ENCODE peak calls at places on chromosomes 13 and 19, in nine cellular contexts. One of them, this sample, is unnamed.
A peak's percentile ranks its signal among the peaks of the same experiment; 100 is the strongest.

GRCh38 chr13:95404141-95404882 is 103.1 kb upstream of the ABCC4 start:
- DNase-seq in aorta: peak; percentile 83
- DNase-seq in AG09309: peak; percentile 25
- DNase-seq in fibroblast of pulmonary artery: peak; percentile 81
- DNase-seq in fibroblast of gingiva: peak; percentile 61
- DNase-seq in brain microvascular endothelial cell: peak; percentile 72
- DNase-seq in GM03348: peak; percentile 90
- DNase-seq in retina: peak; percentile 90
- DNase-seq in CD4-positive, alpha-beta T cell: peak; percentile 67
- DNase-seq in this sample: peak; percentile 66

GRCh38 chr13:112057736-112058518 is 9.0 kb upstream of the SOX1 start:
- DNase-seq in aorta: no peak
- DNase-seq in AG09309: no peak
- DNase-seq in fibroblast of pulmonary artery: no peak
- DNase-seq in fibroblast of gingiva: no peak
- DNase-seq in brain microvascular endothelial cell: no peak
- DNase-seq in GM03348: no peak
- DNase-seq in retina: peak; percentile 68
- DNase-seq in CD4-positive, alpha-beta T cell: no peak
- DNase-seq in this sample: no peak

GRCh38 chr13:46134961-46135522 is 30.2 kb upstream of the CPB2 start:
- DNase-seq in aorta: no peak
- DNase-seq in AG09309: no peak
- DNase-seq in fibroblast of pulmonary artery: no peak
- DNase-seq in fibroblast of gingiva: no peak
- DNase-seq in brain microvascular endothelial cell: no peak
- DNase-seq in GM03348: no peak
- DNase-seq in retina: no peak
- DNase-seq in CD4-positive, alpha-beta T cell: no peak
- DNase-seq in this sample: no peak

GRCh38 chr13:76955236-76955635 is 6.9 kb downstream of the ACOD1 start:
- DNase-seq in aorta: no peak
- DNase-seq in AG09309: no peak
- DNase-seq in fibroblast of pulmonary artery: no peak
- DNase-seq in fibroblast of gingiva: no peak
- DNase-seq in brain microvascular endothelial cell: no peak
- DNase-seq in GM03348: no peak
- DNase-seq in retina: no peak
- DNase-seq in CD4-positive, alpha-beta T cell: no peak
- DNase-seq in this sample: no peak

GRCh38 chr13:40408602-40409001 is 257.8 kb downstream of the FOXO1 start:
- DNase-seq in aorta: no peak
- DNase-seq in AG09309: peak; percentile 28
- DNase-seq in fibroblast of pulmonary artery: peak; percentile 23
- DNase-seq in fibroblast of gingiva: no peak
- DNase-seq in brain microvascular endothelial cell: peak; percentile 41
- DNase-seq in GM03348: no peak
- DNase-seq in retina: no peak
- DNase-seq in CD4-positive, alpha-beta T cell: no peak
- DNase-seq in this sample: no peak

GRCh38 chr19:48608798-48609263 is 2.3 kb downstream of the SPACA4 start:
- DNase-seq in aorta: no peak
- DNase-seq in AG09309: no peak
- DNase-seq in fibroblast of pulmonary artery: peak; percentile 49
- DNase-seq in fibroblast of gingiva: no peak
- DNase-seq in brain microvascular endothelial cell: peak; percentile 33
- DNase-seq in GM03348: peak; percentile 74
- DNase-seq in retina: peak; percentile 69
- DNase-seq in CD4-positive, alpha-beta T cell: peak; percentile 47
- DNase-seq in this sample: peak; percentile 31

GRCh38 chr13:60369242-60369641 is 27.8 kb upstream of the TDRD3 start:
- DNase-seq in aorta: no peak
- DNase-seq in AG09309: no peak
- DNase-seq in fibroblast of pulmonary artery: peak; percentile 9
- DNase-seq in fibroblast of gingiva: no peak
- DNase-seq in brain microvascular endothelial cell: no peak
- DNase-seq in GM03348: peak; percentile 6
- DNase-seq in retina: no peak
- DNase-seq in CD4-positive, alpha-beta T cell: no peak
- DNase-seq in this sample: no peak

GRCh38 chr19:3544742-3545668 is 6.0 kb downstream of the TEKTIP1 start:
- DNase-seq in aorta: peak; percentile 81
- DNase-seq in AG09309: no peak
- DNase-seq in fibroblast of pulmonary artery: peak; percentile 58
- DNase-seq in fibroblast of gingiva: no peak
- DNase-seq in brain microvascular endothelial cell: no peak
- DNase-seq in GM03348: peak; percentile 92
- DNase-seq in retina: peak; percentile 74
- DNase-seq in CD4-positive, alpha-beta T cell: peak; percentile 79
- DNase-seq in this sample: peak; percentile 86

GRCh38 chr13:100039740-100040139 is 49.2 kb upstream of the PCCA start:
- DNase-seq in aorta: no peak
- DNase-seq in AG09309: no peak
- DNase-seq in fibroblast of pulmonary artery: no peak
- DNase-seq in fibroblast of gingiva: no peak
- DNase-seq in brain microvascular endothelial cell: peak; percentile 33
- DNase-seq in GM03348: no peak
- DNase-seq in retina: no peak
- DNase-seq in CD4-positive, alpha-beta T cell: no peak
- DNase-seq in this sample: no peak